ENCODE peak calls at places on chromosomes 13 and 19, in four cellular contexts. X is A549, A is sigmoid colon, E is pancreas. Z is an unnamed sample.

GRCh38 chr19:12665281-12665573 is 1.3 kb downstream of the MAN2B1 start:
- DNase-seq in X (no peak), E (no peak), A (no peak), Z (no peak)

GRCh38 chr13:73254827-73255226 is 196.0 kb downstream of the KLF5 start:
- DNase-seq in A (no peak), X (no peak), E (no peak), Z (no peak)

GRCh38 chr13:40271931-40272775 is 394.3 kb downstream of the FOXO1 start:
- DNase-seq in E (peak), X (no peak), A (peak), Z (peak)

GRCh38 chr13:108005231-108005630 is 210.1 kb downstream of the LIG4 start:
- DNase-seq in A (no peak), E (no peak), X (no peak), Z (no peak)

GRCh38 chr19:11268783-11269267 is 6.5 kb upstream of the DOCK6 start:
- DNase-seq in A (peak), E (no peak), X (no peak), Z (no peak)

GRCh38 chr13:22049384-22049783 is 378.5 kb downstream of the FGF9 start:
- DNase-seq in A (no peak), E (no peak), X (no peak), Z (peak)

GRCh38 chr13:46152627-46153328 is 29.2 kb downstream of the LCP1 start:
- DNase-seq in A (no peak), X (no peak), E (no peak), Z (no peak)

GRCh38 chr13:104831823-104832222 is 1703.6 kb downstream of the EFNB2 start:
- DNase-seq in A (no peak), E (no peak), X (no peak), Z (no peak)

GRCh38 chr19:47305309-47305751 is 4.3 kb upstream of the C5AR1 start:
- DNase-seq in X (peak), E (peak), A (peak), Z (peak)

GRCh38 chr19:5131866-5132561 is 163.1 kb downstream of the KDM4B start:
- DNase-seq in X (no peak), E (no peak), A (no peak), Z (peak)

GRCh38 chr19:56660381-56661105 is 11.0 kb downstream of the ZNF835 start:
- DNase-seq in E (peak), A (no peak), X (no peak), Z (no peak)

GRCh38 chr19:16285769-16286564 is 38.7 kb upstream of the KLF2 start:
- DNase-seq in E (no peak), X (no peak), A (no peak), Z (no peak)

GRCh38 chr13:106104281-106104901 is 431.1 kb downstream of the EFNB2 start:
- DNase-seq in A (no peak), E (no peak), X (peak), Z (peak)

GRCh38 chr19:47157455-47158321 is 27.1 kb downstream of the SAE1 start:
- DNase-seq in X (no peak), E (no peak), A (peak), Z (peak)

GRCh38 chr13:102879793-102880499 is 34.1 kb downstream of the ERCC5 start:
- DNase-seq in A (no peak), E (no peak), X (no peak), Z (no peak)

GRCh38 chr19:49988433-49988832 is 27.5 kb upstream of the SIGLEC11 start:
- DNase-seq in E (no peak), X (no peak), A (no peak), Z (no peak)

GRCh38 chr19:41862445-41862986 is 2.5 kb downstream of the RPS19 start:
- DNase-seq in X (no peak), A (no peak), E (no peak), Z (no peak)

GRCh38 chr19:55418185-55418584 is 10.6 kb upstream of the UBE2S start:
- DNase-seq in A (no peak), X (peak), E (peak), Z (peak)

GRCh38 chr13:37878496-37878895 is 8.9 kb upstream of the TRPC4 start:
- DNase-seq in E (no peak), A (no peak), X (no peak), Z (no peak)

GRCh38 chr13:91357613-91358383 is 10.3 kb downstream of the MIR17HG start:
- DNase-seq in E (no peak), A (no peak), X (no peak), Z (no peak)
- H3K27ac ChIP-seq in E (no peak), A (no peak), X (no peak), Z (no peak)

DNA sequence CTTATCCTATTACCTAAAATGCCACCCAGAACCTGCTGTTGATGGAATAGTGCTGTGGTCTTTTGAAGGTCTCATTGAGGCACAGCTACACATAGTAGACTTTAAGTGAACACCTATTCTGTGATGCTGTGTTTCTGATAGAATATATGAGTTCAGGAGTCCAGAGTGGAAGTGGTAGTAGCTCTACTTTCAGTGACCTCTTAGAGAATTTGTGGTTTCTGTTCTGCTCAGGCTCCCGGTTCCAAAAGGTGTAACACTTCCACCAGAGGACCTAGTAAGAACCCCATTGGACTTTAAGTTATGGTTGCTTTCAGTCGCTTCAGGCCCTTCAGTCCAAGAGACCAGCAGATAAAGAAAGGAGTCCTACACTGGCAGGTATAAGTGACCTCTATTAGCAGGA is 11.4 kb upstream of the MYCBP2 start:
- DNase-seq in A (no peak), X (no peak), E (no peak), Z (no peak)
- H3K4me3 ChIP-seq in A (no peak), X (no peak), E (no peak), Z (no peak)

GRCh38 chr19:3196933-3197205 is 11.1 kb downstream of the NCLN start:
- DNase-seq in A (no peak), E (no peak), X (no peak), Z (no peak)
- H3K27ac ChIP-seq in A (no peak), E (no peak), X (no peak), Z (no peak)

DNA sequence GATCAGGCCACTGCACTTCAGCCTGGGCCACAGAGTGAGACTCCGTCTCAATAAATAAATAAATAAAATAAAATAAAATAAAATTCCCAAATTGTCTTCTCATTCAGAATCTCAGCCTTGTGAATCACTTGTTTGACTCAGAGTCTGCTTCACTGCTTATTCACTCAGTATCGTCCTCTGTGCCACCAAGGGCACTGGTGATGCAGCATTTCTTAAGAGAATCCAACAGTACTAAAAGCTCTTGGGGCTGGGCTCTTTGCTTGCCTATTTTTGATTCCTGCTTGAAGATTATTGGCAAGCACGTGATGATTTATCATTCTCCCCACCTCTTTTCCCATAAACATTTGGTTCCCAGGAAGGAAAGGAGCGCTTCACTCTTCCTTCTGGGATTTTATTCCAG is 54.8 kb upstream of the HMGB1 start:
- DNase-seq in X (no peak), A (no peak), E (no peak), Z (no peak)
- H3K4me3 ChIP-seq in X (no peak), A (no peak), E (no peak), Z (no peak)

DNA sequence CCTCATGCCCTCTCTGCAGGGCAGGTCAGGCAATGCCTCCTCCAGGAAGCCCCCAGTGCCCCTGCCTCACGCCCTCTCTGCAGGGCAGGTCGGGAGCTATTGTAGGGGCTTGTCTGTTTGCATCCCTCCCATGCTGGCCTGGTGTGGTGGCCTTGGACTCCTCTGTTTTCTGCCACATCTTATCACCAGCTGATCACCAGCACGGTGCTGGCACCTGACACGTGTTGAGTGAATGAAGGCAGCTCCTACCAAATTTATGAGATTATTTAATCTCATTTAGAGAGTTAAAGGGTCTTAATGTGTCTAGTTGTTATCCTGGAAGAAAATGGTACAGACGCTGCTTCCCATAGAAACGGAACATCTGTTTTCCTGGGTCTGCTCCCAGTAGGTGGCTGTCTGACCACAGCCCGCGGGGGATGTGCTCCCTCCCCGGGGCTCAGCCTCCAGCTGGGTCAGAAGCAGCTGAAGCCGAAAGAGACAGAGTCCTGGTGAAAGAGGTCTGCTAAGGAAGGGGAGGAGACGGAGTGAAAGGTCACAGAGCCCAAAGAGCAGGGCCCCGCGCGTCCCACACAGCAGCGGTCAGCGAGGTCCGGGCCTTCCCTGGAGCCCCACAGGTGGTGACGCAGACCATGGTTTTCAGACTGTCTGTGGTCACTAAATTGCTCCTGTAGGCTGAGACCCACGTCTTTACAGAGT is 51.7 kb upstream of the C13orf46 start:
- DNase-seq in X (no peak), E (no peak), A (peak), Z (no peak)
- H3K27ac ChIP-seq in X (no peak), E (no peak), A (peak), Z (no peak)

GRCh38 chr13:114108141-114108761 is 24.2 kb downstream of the RASA3 start:
- DNase-seq in X (no peak), E (no peak), A (peak), Z (no peak)

GRCh38 chr13:114111577-114111976 is 20.8 kb downstream of the RASA3 start:
- DNase-seq in X (no peak), E (no peak), A (peak), Z (no peak)

GRCh38 chr13:114108894-114109293 is 23.5 kb downstream of the RASA3 start:
- DNase-seq in A (peak), E (no peak), X (no peak), Z (no peak)

GRCh38 chr13:114109646-114110045 is 22.8 kb downstream of the RASA3 start:
- DNase-seq in A (peak), X (no peak), E (no peak), Z (no peak)

DNA sequence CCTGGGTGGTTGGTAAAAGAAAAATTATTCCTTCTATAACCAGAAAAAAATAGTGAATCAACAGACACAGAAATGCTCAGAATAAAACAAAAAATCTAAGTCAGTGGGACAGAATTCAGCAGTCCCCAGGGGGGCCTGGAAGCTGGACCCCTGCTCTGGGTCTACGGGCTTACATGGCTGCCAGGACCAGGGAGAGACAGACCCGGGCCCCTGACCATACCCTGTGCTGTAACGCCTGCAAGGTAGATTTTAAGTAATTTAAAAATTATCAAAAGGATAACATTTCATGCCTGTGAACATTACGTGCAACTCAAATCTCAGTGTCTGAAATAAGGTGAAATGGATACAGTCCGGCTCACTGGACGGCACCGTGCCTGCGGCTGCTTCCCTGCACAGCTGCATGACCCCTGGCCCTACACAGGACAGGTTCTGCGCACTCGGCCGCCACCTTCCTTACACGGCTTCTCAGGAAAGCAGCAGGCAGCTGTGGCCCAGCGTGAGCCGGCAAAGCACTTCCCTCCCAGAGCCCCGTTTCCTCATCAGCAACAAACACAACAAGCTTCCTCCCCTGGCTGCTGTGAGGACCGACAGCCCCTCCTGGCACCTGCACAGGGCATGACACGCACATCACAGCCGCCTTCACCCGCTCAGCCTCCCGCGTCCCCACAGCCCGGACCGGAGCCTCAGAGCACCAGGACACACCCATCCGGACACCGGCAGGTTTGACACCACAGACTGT is 22.2 kb downstream of the RASA3 start:
- DNase-seq in A (peak), E (no peak), X (no peak), Z (no peak)
- H3K4me3 ChIP-seq in A (no peak), E (no peak), X (no peak), Z (no peak)

GRCh38 chr13:76878043-76878442 is 8.2 kb downstream of the KCTD12 start:
- DNase-seq in E (no peak), X (no peak), A (no peak), Z (no peak)

GRCh38 chr13:76884167-76884566 is 2.0 kb downstream of the KCTD12 start:
- DNase-seq in X (no peak), A (peak), E (peak), Z (peak)

GRCh38 chr13:76882431-76882830 is 3.8 kb downstream of the KCTD12 start:
- DNase-seq in E (no peak), X (no peak), A (no peak), Z (no peak)

GRCh38 chr13:76879211-76879875 is 6.9 kb downstream of the KCTD12 start:
- DNase-seq in A (peak), E (no peak), X (no peak), Z (peak)

GRCh38 chr13:76879876-76880270 is 6.3 kb downstream of the KCTD12 start:
- DNase-seq in A (no peak), E (no peak), X (no peak), Z (no peak)
- H3K27ac ChIP-seq in A (peak), E (peak), X (no peak), Z (peak)

GRCh38 chr19:1063909-1064660 is 2.9 kb upstream of the ARHGAP45 start:
- DNase-seq in E (no peak), A (no peak), X (no peak), Z (no peak)
- H3K4me3 ChIP-seq in E (no peak), A (no peak), X (no peak), Z (no peak)